ENCODE peak calls at places on chromosomes 6 and 20, in ten cellular contexts. One of them, this sample, is unnamed.

GRCh38 chr6:81938014-81938761 is 185.7 kb upstream of the TENT5A start:
- DNase-seq in activated CD8-positive, alpha-beta T cell treated with anti-CD3 and anti-CD28 coated beads for 36 hours: no peak
- DNase-seq in activated CD4-positive, CD25-positive, alpha-beta regulatory T cell: no peak
- DNase-seq in GM13976: no peak
- DNase-seq in fibroblast of mammary gland: peak; percentile 98
- DNase-seq in upper lobe of right lung: no peak
- DNase-seq in NB4: peak; percentile 92
- DNase-seq in GM12878: peak; percentile 42
- DNase-seq in HTR-8/SVneo: peak; percentile 20
- DNase-seq in effector memory CD4-positive, alpha-beta T cell: no peak
- DNase-seq in this sample: peak; percentile 99

GRCh38 chr6:44960898-44961297 is 367.2 kb upstream of the RUNX2 start:
- DNase-seq in activated CD4-positive, CD25-positive, alpha-beta regulatory T cell: no peak
- DNase-seq in upper lobe of right lung: no peak
- DNase-seq in fibroblast of mammary gland: peak; percentile 69
- DNase-seq in NB4: no peak
- DNase-seq in activated CD8-positive, alpha-beta T cell treated with anti-CD3 and anti-CD28 coated beads for 36 hours: no peak
- DNase-seq in HTR-8/SVneo: no peak
- DNase-seq in GM13976: no peak
- DNase-seq in effector memory CD4-positive, alpha-beta T cell: no peak
- DNase-seq in GM12878: peak; percentile 20
- DNase-seq in this sample: peak; percentile 59

GRCh38 chr20:46746972-46747371 is 37.5 kb downstream of the SLC2A10 start:
- DNase-seq in fibroblast of mammary gland: peak; percentile 36
- DNase-seq in HTR-8/SVneo: peak; percentile 31
- DNase-seq in activated CD4-positive, CD25-positive, alpha-beta regulatory T cell: no peak
- DNase-seq in effector memory CD4-positive, alpha-beta T cell: no peak
- DNase-seq in GM12878: no peak
- DNase-seq in GM13976: no peak
- DNase-seq in NB4: no peak
- DNase-seq in activated CD8-positive, alpha-beta T cell treated with anti-CD3 and anti-CD28 coated beads for 36 hours: no peak
- DNase-seq in upper lobe of right lung: no peak
- DNase-seq in this sample: peak; percentile 16

GRCh38 chr6:31401403-31401802 is 2.0 kb upstream of the MICA start:
- DNase-seq in NB4: peak; percentile 43
- DNase-seq in activated CD8-positive, alpha-beta T cell treated with anti-CD3 and anti-CD28 coated beads for 36 hours: peak; percentile 17
- DNase-seq in GM12878: no peak
- DNase-seq in fibroblast of mammary gland: peak; percentile 86
- DNase-seq in effector memory CD4-positive, alpha-beta T cell: no peak
- DNase-seq in HTR-8/SVneo: peak; percentile 24
- DNase-seq in activated CD4-positive, CD25-positive, alpha-beta regulatory T cell: no peak
- DNase-seq in GM13976: no peak
- DNase-seq in upper lobe of right lung: no peak
- DNase-seq in this sample: peak; percentile 84

GRCh38 chr6:35427851-35428321 is 24.3 kb upstream of the FANCE start:
- DNase-seq in activated CD8-positive, alpha-beta T cell treated with anti-CD3 and anti-CD28 coated beads for 36 hours: no peak
- DNase-seq in upper lobe of right lung: no peak
- DNase-seq in GM13976: no peak
- DNase-seq in fibroblast of mammary gland: peak; percentile 84
- DNase-seq in effector memory CD4-positive, alpha-beta T cell: no peak
- DNase-seq in NB4: no peak
- DNase-seq in GM12878: no peak
- DNase-seq in HTR-8/SVneo: peak; percentile 49
- DNase-seq in activated CD4-positive, CD25-positive, alpha-beta regulatory T cell: no peak
- DNase-seq in this sample: no peak

GRCh38 chr20:37301120-37301519 is 11.7 kb downstream of the MANBAL start:
- DNase-seq in fibroblast of mammary gland: no peak
- DNase-seq in activated CD4-positive, CD25-positive, alpha-beta regulatory T cell: no peak
- DNase-seq in activated CD8-positive, alpha-beta T cell treated with anti-CD3 and anti-CD28 coated beads for 36 hours: no peak
- DNase-seq in upper lobe of right lung: no peak
- DNase-seq in GM12878: no peak
- DNase-seq in effector memory CD4-positive, alpha-beta T cell: no peak
- DNase-seq in NB4: no peak
- DNase-seq in GM13976: no peak
- DNase-seq in HTR-8/SVneo: no peak
- DNase-seq in this sample: no peak

GRCh38 chr20:19211661-19212523 is 550 bp upstream of the SLC24A3 start:
- DNase-seq in NB4: peak; percentile 64
- DNase-seq in activated CD4-positive, CD25-positive, alpha-beta regulatory T cell: no peak
- DNase-seq in activated CD8-positive, alpha-beta T cell treated with anti-CD3 and anti-CD28 coated beads for 36 hours: no peak
- DNase-seq in upper lobe of right lung: peak; percentile 80
- DNase-seq in effector memory CD4-positive, alpha-beta T cell: no peak
- DNase-seq in fibroblast of mammary gland: no peak
- DNase-seq in GM12878: no peak
- DNase-seq in GM13976: peak; percentile 32
- DNase-seq in HTR-8/SVneo: no peak
- DNase-seq in this sample: no peak

GRCh38 chr6:148794797-148795196 is 48.0 kb downstream of the UST start:
- DNase-seq in GM12878: no peak
- DNase-seq in activated CD8-positive, alpha-beta T cell treated with anti-CD3 and anti-CD28 coated beads for 36 hours: no peak
- DNase-seq in fibroblast of mammary gland: peak; percentile 20
- DNase-seq in NB4: no peak
- DNase-seq in GM13976: no peak
- DNase-seq in HTR-8/SVneo: no peak
- DNase-seq in activated CD4-positive, CD25-positive, alpha-beta regulatory T cell: no peak
- DNase-seq in effector memory CD4-positive, alpha-beta T cell: no peak
- DNase-seq in upper lobe of right lung: no peak
- DNase-seq in this sample: no peak

GRCh38 chr6:151263967-151264366 is 24.2 kb downstream of the AKAP12 start:
- DNase-seq in upper lobe of right lung: no peak
- DNase-seq in fibroblast of mammary gland: peak; percentile 45
- DNase-seq in GM12878: no peak
- DNase-seq in HTR-8/SVneo: no peak
- DNase-seq in activated CD8-positive, alpha-beta T cell treated with anti-CD3 and anti-CD28 coated beads for 36 hours: no peak
- DNase-seq in NB4: no peak
- DNase-seq in activated CD4-positive, CD25-positive, alpha-beta regulatory T cell: no peak
- DNase-seq in effector memory CD4-positive, alpha-beta T cell: no peak
- DNase-seq in GM13976: no peak
- DNase-seq in this sample: no peak

GRCh38 chr6:89566930-89567634 is 71.5 kb downstream of the LYRM2 start:
- DNase-seq in activated CD4-positive, CD25-positive, alpha-beta regulatory T cell: no peak
- DNase-seq in HTR-8/SVneo: no peak
- DNase-seq in activated CD8-positive, alpha-beta T cell treated with anti-CD3 and anti-CD28 coated beads for 36 hours: no peak
- DNase-seq in GM13976: no peak
- DNase-seq in GM12878: no peak
- DNase-seq in effector memory CD4-positive, alpha-beta T cell: no peak
- DNase-seq in fibroblast of mammary gland: no peak
- DNase-seq in NB4: no peak
- DNase-seq in upper lobe of right lung: no peak
- DNase-seq in this sample: peak; percentile 27

GRCh38 chr20:21513881-21514540 is at the start of gene NKX2-2:
- DNase-seq in activated CD4-positive, CD25-positive, alpha-beta regulatory T cell: no peak
- DNase-seq in GM12878: no peak
- DNase-seq in NB4: no peak
- DNase-seq in activated CD8-positive, alpha-beta T cell treated with anti-CD3 and anti-CD28 coated beads for 36 hours: no peak
- DNase-seq in fibroblast of mammary gland: no peak
- DNase-seq in effector memory CD4-positive, alpha-beta T cell: no peak
- DNase-seq in GM13976: peak; percentile 42
- DNase-seq in upper lobe of right lung: no peak
- DNase-seq in HTR-8/SVneo: no peak
- DNase-seq in this sample: no peak

GRCh38 chr6:16003197-16003491 is 125.7 kb upstream of the MYLIP start:
- DNase-seq in activated CD4-positive, CD25-positive, alpha-beta regulatory T cell: no peak
- DNase-seq in fibroblast of mammary gland: no peak
- DNase-seq in upper lobe of right lung: no peak
- DNase-seq in effector memory CD4-positive, alpha-beta T cell: no peak
- DNase-seq in GM13976: no peak
- DNase-seq in HTR-8/SVneo: no peak
- DNase-seq in NB4: no peak
- DNase-seq in activated CD8-positive, alpha-beta T cell treated with anti-CD3 and anti-CD28 coated beads for 36 hours: no peak
- DNase-seq in GM12878: no peak
- DNase-seq in this sample: no peak